ENCODE peak calls at places on chromosome 3, in six cellular contexts. One of them, this sample, is unnamed.

GRCh38 chr3:69865920-69866679 is 126.8 kb downstream of the MITF start:
- DNase-seq in ureter: peak
- DNase-seq in activated CD4-positive, alpha-beta T cell treated with anti-CD3 and anti-CD28 coated beads for 24 hours: no peak
- DNase-seq in fibroblast of the conjunctiva: no peak
- DNase-seq in LoVo: no peak
- DNase-seq in glutamatergic neuron: no peak
- DNase-seq in this sample: no peak

GRCh38 chr3:191644291-191644690 is 183.3 kb downstream of the PYDC2 start:
- DNase-seq in activated CD4-positive, alpha-beta T cell treated with anti-CD3 and anti-CD28 coated beads for 24 hours: no peak
- DNase-seq in fibroblast of the conjunctiva: no peak
- DNase-seq in ureter: no peak
- DNase-seq in glutamatergic neuron: no peak
- DNase-seq in LoVo: no peak
- DNase-seq in this sample: no peak

GRCh38 chr3:170277833-170278586 is 55.8 kb downstream of the PRKCI start:
- DNase-seq in activated CD4-positive, alpha-beta T cell treated with anti-CD3 and anti-CD28 coated beads for 24 hours: no peak
- DNase-seq in ureter: no peak
- DNase-seq in glutamatergic neuron: no peak
- DNase-seq in LoVo: peak
- DNase-seq in fibroblast of the conjunctiva: no peak
- DNase-seq in this sample: no peak

GRCh38 chr3:184077881-184078280 is 19.0 kb upstream of the HTR3E start:
- DNase-seq in activated CD4-positive, alpha-beta T cell treated with anti-CD3 and anti-CD28 coated beads for 24 hours: no peak
- DNase-seq in glutamatergic neuron: no peak
- DNase-seq in ureter: no peak
- DNase-seq in LoVo: no peak
- DNase-seq in fibroblast of the conjunctiva: no peak
- DNase-seq in this sample: no peak

GRCh38 chr3:127431066-127431465 is 143.2 kb upstream of the PRR20G start:
- DNase-seq in LoVo: no peak
- DNase-seq in activated CD4-positive, alpha-beta T cell treated with anti-CD3 and anti-CD28 coated beads for 24 hours: no peak
- DNase-seq in ureter: peak
- DNase-seq in fibroblast of the conjunctiva: no peak
- DNase-seq in glutamatergic neuron: no peak
- DNase-seq in this sample: no peak

GRCh38 chr3:64443553-64444331 is 218.5 kb upstream of the PRICKLE2 start:
- DNase-seq in glutamatergic neuron: no peak
- DNase-seq in activated CD4-positive, alpha-beta T cell treated with anti-CD3 and anti-CD28 coated beads for 24 hours: no peak
- DNase-seq in ureter: no peak
- DNase-seq in LoVo: no peak
- DNase-seq in fibroblast of the conjunctiva: peak
- DNase-seq in this sample: no peak

GRCh38 chr3:193375614-193376013 is 2.9 kb downstream of the ATP13A5 start:
- DNase-seq in activated CD4-positive, alpha-beta T cell treated with anti-CD3 and anti-CD28 coated beads for 24 hours: no peak
- DNase-seq in ureter: no peak
- DNase-seq in fibroblast of the conjunctiva: no peak
- DNase-seq in glutamatergic neuron: no peak
- DNase-seq in LoVo: no peak
- DNase-seq in this sample: no peak

GRCh38 chr3:108117245-108117644 is 26.4 kb upstream of the CD47 start:
- DNase-seq in LoVo: no peak
- DNase-seq in fibroblast of the conjunctiva: no peak
- DNase-seq in activated CD4-positive, alpha-beta T cell treated with anti-CD3 and anti-CD28 coated beads for 24 hours: no peak
- DNase-seq in glutamatergic neuron: no peak
- DNase-seq in ureter: no peak
- DNase-seq in this sample: no peak

GRCh38 chr3:10342781-10343180 is 21.9 kb upstream of the SEC13 start:
- DNase-seq in ureter: no peak
- DNase-seq in activated CD4-positive, alpha-beta T cell treated with anti-CD3 and anti-CD28 coated beads for 24 hours: no peak
- DNase-seq in LoVo: no peak
- DNase-seq in glutamatergic neuron: no peak
- DNase-seq in fibroblast of the conjunctiva: no peak
- DNase-seq in this sample: no peak

GRCh38 chr3:160739079-160739478 is 17.0 kb upstream of the PPM1L start:
- DNase-seq in ureter: no peak
- DNase-seq in LoVo: no peak
- DNase-seq in glutamatergic neuron: no peak
- DNase-seq in activated CD4-positive, alpha-beta T cell treated with anti-CD3 and anti-CD28 coated beads for 24 hours: no peak
- DNase-seq in fibroblast of the conjunctiva: no peak
- DNase-seq in this sample: no peak

GRCh38 chr3:43695443-43695842 is 4.7 kb downstream of the ABHD5 start:
- DNase-seq in glutamatergic neuron: no peak
- DNase-seq in ureter: no peak
- DNase-seq in LoVo: no peak
- DNase-seq in fibroblast of the conjunctiva: peak
- DNase-seq in activated CD4-positive, alpha-beta T cell treated with anti-CD3 and anti-CD28 coated beads for 24 hours: no peak
- DNase-seq in this sample: no peak

GRCh38 chr3:156587767-156588069 is 32.8 kb upstream of the SSR3 start:
- DNase-seq in activated CD4-positive, alpha-beta T cell treated with anti-CD3 and anti-CD28 coated beads for 24 hours: no peak
- DNase-seq in ureter: no peak
- DNase-seq in fibroblast of the conjunctiva: no peak
- DNase-seq in glutamatergic neuron: no peak
- DNase-seq in LoVo: no peak
- DNase-seq in this sample: no peak

GRCh38 chr3:164460851-164461250 is 617.4 kb downstream of the SI start:
- DNase-seq in fibroblast of the conjunctiva: no peak
- DNase-seq in ureter: no peak
- DNase-seq in LoVo: no peak
- DNase-seq in activated CD4-positive, alpha-beta T cell treated with anti-CD3 and anti-CD28 coated beads for 24 hours: no peak
- DNase-seq in glutamatergic neuron: no peak
- DNase-seq in this sample: no peak

GRCh38 chr3:111577798-111578685 is 17.1 kb downstream of the ZBED2 start:
- DNase-seq in glutamatergic neuron: no peak
- DNase-seq in LoVo: peak
- DNase-seq in ureter: no peak
- DNase-seq in fibroblast of the conjunctiva: peak
- DNase-seq in activated CD4-positive, alpha-beta T cell treated with anti-CD3 and anti-CD28 coated beads for 24 hours: no peak
- DNase-seq in this sample: no peak

GRCh38 chr3:9173445-9173844 is 76.0 kb downstream of the SRGAP3 start:
- DNase-seq in activated CD4-positive, alpha-beta T cell treated with anti-CD3 and anti-CD28 coated beads for 24 hours: no peak
- DNase-seq in LoVo: no peak
- DNase-seq in fibroblast of the conjunctiva: no peak
- DNase-seq in ureter: no peak
- DNase-seq in glutamatergic neuron: no peak
- DNase-seq in this sample: no peak

GRCh38 chr3:38528457-38528856 is 32.3 kb downstream of the EXOG start:
- DNase-seq in glutamatergic neuron: no peak
- DNase-seq in LoVo: no peak
- DNase-seq in activated CD4-positive, alpha-beta T cell treated with anti-CD3 and anti-CD28 coated beads for 24 hours: no peak
- DNase-seq in ureter: no peak
- DNase-seq in fibroblast of the conjunctiva: no peak
- DNase-seq in this sample: no peak

GRCh38 chr3:123067689-123068226 is 933 bp downstream of the PDIA5 start:
- DNase-seq in ureter: no peak
- DNase-seq in fibroblast of the conjunctiva: no peak
- DNase-seq in LoVo: peak
- DNase-seq in activated CD4-positive, alpha-beta T cell treated with anti-CD3 and anti-CD28 coated beads for 24 hours: no peak
- DNase-seq in glutamatergic neuron: no peak
- DNase-seq in this sample: no peak